ENCODE peak calls at places on chromosomes 16 and 17, in five cellular contexts. D, G, J, A and P are unnamed samples.

GRCh38 chr16:16042076-16042475 is 92.7 kb downstream of the ABCC1 start:
- DNase-seq in D (peak), G (no peak), J (peak), A (no peak), P (peak)

GRCh38 chr17:28864991-28865849 is 10.4 kb downstream of the ERAL1 start:
- DNase-seq in D (peak), G (no peak), J (no peak), A (peak), P (no peak)

GRCh38 chr17:7133424-7133823 is 18.8 kb upstream of the ASGR2 start:
- DNase-seq in D (no peak), G (no peak), J (no peak), A (peak), P (no peak)

GRCh38 chr16:57537194-57537505 is 779 bp upstream of the CCDC102A start:
- DNase-seq in D (no peak), G (no peak), J (no peak), A (no peak), P (no peak)

GRCh38 chr16:17270683-17271109 is 200.1 kb downstream of the XYLT1 start:
- DNase-seq in D (peak), G (no peak), J (no peak), A (peak), P (peak)

GRCh38 chr16:7867831-7868230 is 535.2 kb downstream of the RBFOX1 start:
- DNase-seq in D (no peak), G (no peak), J (no peak), A (no peak), P (no peak)

GRCh38 chr17:50055426-50056216 is at the start of gene ITGA3:
- DNase-seq in D (peak), G (no peak), J (peak), A (peak), P (peak)

GRCh38 chr16:11163761-11164261 is 92.2 kb downstream of the SOCS1 start:
- DNase-seq in D (no peak), G (no peak), J (no peak), A (no peak), P (no peak)

GRCh38 chr16:85554114-85554790 is 58.9 kb upstream of the GSE1 start:
- DNase-seq in D (peak), G (peak), J (peak), A (peak), P (peak)

GRCh38 chr16:16183562-16183961 is 39.7 kb downstream of the ABCC6 start:
- DNase-seq in D (no peak), G (no peak), J (no peak), A (no peak), P (no peak)

GRCh38 chr16:74695450-74696422 is 4.9 kb downstream of the MLKL start:
- DNase-seq in D (peak), G (peak), J (peak), A (peak), P (peak)

GRCh38 chr16:74699666-74700065 is 996 bp downstream of the MLKL start:
- DNase-seq in D (no peak), G (no peak), J (no peak), A (peak), P (no peak)

GRCh38 chr16:74698220-74698619 is 2.4 kb downstream of the MLKL start:
- DNase-seq in D (no peak), G (no peak), J (no peak), A (no peak), P (no peak)

DNA sequence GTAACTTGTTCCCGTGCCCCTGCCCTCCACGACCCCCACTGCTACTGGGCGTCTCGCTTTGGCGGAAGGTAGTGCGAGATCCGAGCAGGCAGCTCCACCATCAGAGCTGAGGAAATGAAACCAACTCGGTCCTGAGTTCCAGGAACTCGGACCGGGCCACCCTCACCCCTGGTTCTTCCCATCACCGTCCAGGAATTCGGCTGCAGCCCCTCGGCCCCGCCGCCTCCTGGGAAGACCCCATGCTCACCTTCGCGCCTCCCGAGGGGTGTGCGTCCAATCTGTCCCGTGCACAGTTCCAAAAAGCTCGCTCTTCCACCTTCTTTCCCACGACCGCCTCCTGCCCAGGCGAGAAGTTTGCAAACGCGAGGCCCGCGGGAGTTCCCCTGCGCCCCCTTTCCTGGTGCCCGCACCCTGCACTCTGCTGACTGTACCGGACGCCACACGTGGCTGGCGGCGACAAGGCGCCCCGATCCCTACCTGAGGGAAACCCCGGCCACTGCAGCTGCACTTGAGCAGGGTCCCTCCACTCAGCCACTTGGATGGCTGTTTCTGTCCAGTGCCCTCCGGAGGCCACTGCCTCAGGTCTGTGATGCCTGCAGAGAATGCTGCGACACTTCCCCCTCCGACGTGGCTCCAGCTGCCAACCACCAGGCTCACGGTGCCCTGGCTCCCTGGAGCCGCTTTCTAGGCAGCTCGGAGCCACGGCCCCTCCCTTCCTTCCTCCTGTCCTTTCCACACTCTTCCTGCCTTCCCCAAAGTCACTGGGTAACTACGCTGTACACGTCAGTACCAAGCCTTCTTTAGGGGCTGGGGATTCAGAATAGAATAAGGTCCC is at the start of gene MLKL:
- DNase-seq in D (peak), G (peak), J (peak), A (peak), P (peak)
- TF ChIP-seq CTCF in D (no peak), G (no peak), J (peak), A (no peak), P (no peak)

DNA sequence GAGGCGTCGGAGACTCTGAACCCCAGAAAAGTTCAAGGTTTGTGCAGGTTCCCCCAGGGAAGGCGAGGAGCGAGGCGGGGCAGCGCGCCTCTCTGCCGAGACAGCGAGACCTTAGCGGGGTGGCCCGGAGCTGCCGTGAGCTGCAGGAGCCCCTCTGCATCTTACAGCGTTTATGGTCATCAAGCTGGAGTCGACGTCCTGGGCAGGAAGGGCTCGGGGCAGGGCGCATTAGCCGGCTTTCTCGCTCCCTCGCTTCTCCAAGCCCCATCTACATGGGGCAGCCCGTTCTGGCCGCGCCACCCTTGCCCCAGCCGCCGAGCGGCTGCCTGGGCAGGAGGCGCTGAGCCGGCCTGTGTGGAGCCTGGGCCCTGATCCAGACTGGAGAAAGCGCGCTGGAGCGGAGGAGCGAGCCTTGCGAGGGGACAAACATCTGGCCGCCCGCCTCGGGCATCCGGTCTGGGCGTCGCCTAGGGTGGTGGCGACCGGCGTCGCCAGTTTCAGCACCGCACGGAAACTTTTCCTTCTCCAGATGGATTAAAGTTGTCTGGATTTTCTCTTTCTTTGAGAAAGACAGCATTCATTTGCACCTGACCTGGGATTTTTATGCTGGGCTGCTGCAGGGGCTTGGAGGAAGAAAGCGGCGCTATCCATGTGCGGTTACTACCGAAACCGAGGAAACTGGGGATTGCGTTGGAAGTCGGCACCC is 750 bp downstream of the TMEM132E start:
- DNase-seq in D (no peak), G (no peak), J (peak), A (no peak), P (peak)
- H3K4me3 ChIP-seq in D (peak), G (peak), J (peak), A (peak), P (peak)

GRCh38 chr16:67449328-67449727 is 18.4 kb downstream of the HSD11B2 start:
- DNase-seq in D (no peak), G (no peak), J (no peak), A (no peak), P (no peak)

GRCh38 chr16:67451061-67451703 is 20.3 kb downstream of the HSD11B2 start:
- DNase-seq in D (no peak), G (no peak), J (no peak), A (no peak), P (no peak)

GRCh38 chr16:67451704-67452435 is 20.9 kb downstream of the HSD11B2 start:
- DNase-seq in D (peak), G (no peak), J (peak), A (peak), P (no peak)

GRCh38 chr16:67448580-67448979 is 17.7 kb downstream of the HSD11B2 start:
- DNase-seq in D (no peak), G (no peak), J (no peak), A (peak), P (no peak)

GRCh38 chr16:67449739-67450138 is 18.8 kb downstream of the HSD11B2 start:
- DNase-seq in D (no peak), G (no peak), J (no peak), A (no peak), P (no peak)
- TF ChIP-seq POLR2A in D (no peak), G (no peak), J (no peak), A (no peak), P (no peak)

DNA sequence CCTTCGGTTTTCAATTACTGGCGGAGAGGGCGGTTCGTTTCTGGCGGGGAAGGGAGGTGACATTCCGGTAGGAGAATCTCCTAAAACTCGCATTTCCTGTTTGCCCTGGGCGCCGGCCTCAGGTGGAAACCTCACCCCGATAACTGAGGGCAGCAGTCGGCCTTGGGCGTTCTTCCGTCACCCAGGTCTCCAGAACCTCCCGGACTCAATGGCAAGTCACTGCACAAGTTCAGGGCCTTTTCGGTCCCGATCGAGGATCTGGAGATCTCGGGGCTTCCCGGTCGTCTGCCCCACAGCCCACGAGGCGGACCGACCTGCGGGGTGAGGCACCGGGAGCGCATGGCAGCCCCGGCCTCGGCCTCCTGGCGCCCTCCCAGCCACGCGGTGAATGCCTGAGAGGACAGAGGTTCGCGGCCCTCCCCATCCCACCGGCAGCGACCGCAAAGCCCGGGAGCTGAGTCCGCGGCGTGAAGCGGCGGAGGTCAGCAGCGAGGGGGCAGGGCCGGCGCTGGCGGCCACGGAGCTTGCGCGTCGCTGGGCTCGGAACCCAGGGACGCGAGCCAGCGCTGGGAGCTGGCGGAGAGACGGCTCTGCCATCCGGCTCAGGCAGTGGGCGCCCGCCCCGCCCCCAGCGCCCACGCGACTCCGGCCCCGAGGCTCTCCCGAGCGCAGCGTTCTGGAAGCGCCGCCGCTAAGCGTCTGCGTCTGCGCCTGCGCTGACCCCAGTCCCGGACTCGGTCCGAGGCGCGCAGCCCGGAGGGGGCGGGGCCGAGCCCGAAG is 58.4 kb downstream of the SRL start:
- DNase-seq in D (peak), G (peak), J (peak), A (peak), P (peak)
- TF ChIP-seq CTCF in D (no peak), G (peak), J (no peak), A (no peak), P (peak)

DNA sequence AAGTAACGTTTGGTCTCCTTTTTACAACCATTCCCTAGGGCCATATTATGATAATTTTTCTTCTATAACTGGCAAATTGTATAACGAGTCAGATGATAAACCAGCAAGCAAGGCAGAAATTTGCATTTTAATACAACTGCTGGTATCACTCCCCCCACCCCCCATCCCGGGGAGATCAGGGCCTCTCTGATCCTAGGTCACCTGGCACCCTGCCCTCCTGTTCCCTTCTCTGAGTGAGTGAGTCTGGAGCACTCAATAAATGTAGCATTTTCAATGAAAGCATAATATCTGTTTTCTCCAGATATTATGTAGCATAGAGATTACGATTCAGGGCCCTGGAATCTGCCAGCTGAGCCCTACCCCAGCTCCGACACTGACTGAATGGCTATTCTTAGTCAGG is 204.2 kb upstream of the RPL38 start:
- DNase-seq in D (no peak), G (no peak), J (no peak), A (no peak), P (peak)
- H3K4me3 ChIP-seq in D (no peak), G (no peak), J (no peak), A (no peak), P (no peak)

GRCh38 chr17:65467156-65467555 is 94.3 kb downstream of the AXIN2 start:
- DNase-seq in D (no peak), G (no peak), J (no peak), A (no peak), P (no peak)
- TF ChIP-seq POLR2A in D (no peak), G (no peak), J (no peak), A (no peak), P (no peak)

DNA sequence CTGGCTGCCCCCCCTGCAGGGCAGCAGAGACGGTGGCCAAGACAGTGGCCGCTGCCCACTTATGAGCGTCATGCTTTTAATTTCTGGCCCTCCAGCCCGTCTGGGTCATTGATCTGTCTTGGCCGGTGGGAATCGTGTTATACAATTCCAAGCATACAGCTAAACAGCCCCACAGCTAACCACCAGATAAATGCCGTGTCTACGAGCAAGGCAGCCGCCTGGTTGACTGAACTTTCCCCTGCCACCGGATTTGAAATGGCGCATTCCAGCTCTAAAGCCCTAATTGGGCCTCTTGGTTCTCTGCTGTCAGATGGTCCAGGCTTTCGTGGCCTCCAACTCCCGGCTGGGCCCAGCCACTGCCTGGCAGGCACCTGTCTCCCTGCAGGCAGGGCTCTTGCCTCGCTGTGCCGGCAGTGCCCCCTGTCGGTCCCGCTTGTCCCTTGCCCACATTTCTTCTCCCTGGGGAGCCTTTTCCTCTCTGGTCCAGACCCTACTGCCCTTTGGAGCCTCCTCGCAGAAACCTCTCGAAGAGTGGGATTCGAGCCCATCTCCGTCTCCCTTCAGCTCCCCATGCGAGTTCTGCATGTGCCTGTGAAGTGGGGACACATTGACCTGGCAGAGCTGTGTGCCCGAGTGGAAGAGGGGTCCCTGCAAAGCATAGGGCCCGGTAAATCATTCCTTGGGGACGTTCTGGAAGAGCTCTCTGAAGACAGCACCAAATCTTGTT is 1.8 kb upstream of the RBFOX3 start:
- DNase-seq in D (peak), G (no peak), J (no peak), A (peak), P (no peak)
- TF ChIP-seq CTCF in D (no peak), G (peak), J (peak), A (peak), P (no peak)

GRCh38 chr16:4293822-4294457 is 21.1 kb upstream of the TFAP4 start:
- DNase-seq in D (peak), G (no peak), J (peak), A (no peak), P (peak)
- H3K4me3 ChIP-seq in D (no peak), G (no peak), J (no peak), A (no peak), P (no peak)